ENCODE peak calls at places on chromosomes 5 and 9, in seven cellular contexts. G is cardiac muscle cell, D is ovary, T is foreskin fibroblast, Q is neural progenitor cell, L is endothelial cell of umbilical vein, K is astrocyte of the cerebellum. U is an unnamed sample.

GRCh38 chr5:62154758-62155157 is 151.2 kb upstream of the KIF2A start:
- DNase-seq in Q (no peak), D (no peak), L (no peak), K (no peak), T (no peak), G (no peak), U (no peak)

GRCh38 chr9:137811283-137811870 is 66.2 kb upstream of the CACNA1B start:
- DNase-seq in K (no peak), L (no peak), Q (no peak), D (no peak), G (no peak), T (peak), U (no peak)

GRCh38 chr5:36606437-36607113 is at the start of gene SLC1A3:
- DNase-seq in Q (peak), L (peak), K (peak), G (peak), T (peak), D (peak), U (peak)

GRCh38 chr5:55747778-55748318 is 10.0 kb downstream of the DDX4 start:
- DNase-seq in Q (no peak), L (no peak), D (no peak), K (no peak), G (no peak), T (no peak), U (no peak)

GRCh38 chr9:73143606-73144328 is 7.9 kb upstream of the ANXA1 start:
- DNase-seq in K (peak), Q (no peak), G (no peak), L (peak), D (no peak), T (peak), U (peak)

GRCh38 chr5:119070578-119070827 is 384 bp upstream of the DMXL1 start:
- DNase-seq in K (no peak), T (no peak), Q (peak), D (no peak), L (no peak), G (peak), U (no peak)

GRCh38 chr5:40619406-40619805 is 60.3 kb upstream of the PTGER4 start:
- DNase-seq in T (no peak), K (no peak), G (no peak), L (no peak), D (no peak), Q (no peak), U (no peak)

GRCh38 chr9:111525056-111525977 is at the start of gene ZNF483:
- DNase-seq in K (peak), G (peak), L (peak), Q (peak), T (peak), D (peak), U (peak)

GRCh38 chr9:80605129-80605528 is 1033.4 kb downstream of the TLE4 start:
- DNase-seq in D (no peak), Q (peak), L (peak), K (peak), G (peak), T (no peak), U (peak)
- TF ChIP-seq CTCF in D (no peak), Q (peak), L (no peak), K (peak), G (peak), T (no peak), U (peak)

DNA sequence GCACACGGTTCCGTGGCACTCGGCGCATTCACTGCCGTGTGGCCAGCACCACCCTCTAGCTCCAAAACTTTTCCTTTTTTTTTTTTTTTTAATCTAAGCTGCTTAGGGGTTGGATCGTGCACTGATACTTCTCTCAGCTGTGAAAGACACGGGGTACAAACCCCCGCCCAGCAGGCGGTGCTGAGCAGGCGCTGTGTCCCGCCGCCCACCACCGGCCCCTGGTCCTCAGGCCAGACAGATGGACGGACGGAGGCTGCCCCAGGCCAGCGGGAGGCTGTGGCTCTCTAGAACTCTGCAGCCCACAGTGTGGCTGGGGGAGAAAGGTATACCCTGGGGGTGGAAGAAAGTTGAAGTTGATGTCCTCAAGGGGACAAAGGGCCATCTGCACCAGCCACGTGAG is 6.2 kb downstream of the AGPAT2 start:
- DNase-seq in K (no peak), L (no peak), T (no peak), Q (no peak), G (no peak), D (no peak), U (no peak)
- TF ChIP-seq CTCF in K (no peak), L (no peak), T (no peak), Q (no peak), G (no peak), D (no peak), U (no peak)

GRCh38 chr5:11497651-11498050 is 406.6 kb downstream of the CTNND2 start:
- DNase-seq in G (no peak), L (no peak), D (no peak), Q (no peak), T (no peak), K (no peak), U (no peak)

GRCh38 chr5:11496127-11496719 is 408.0 kb downstream of the CTNND2 start:
- DNase-seq in L (no peak), Q (no peak), G (no peak), K (no peak), D (no peak), T (no peak), U (no peak)

GRCh38 chr5:11491658-11492057 is 412.6 kb downstream of the CTNND2 start:
- DNase-seq in T (no peak), L (no peak), K (no peak), D (no peak), G (no peak), Q (no peak), U (no peak)

DNA sequence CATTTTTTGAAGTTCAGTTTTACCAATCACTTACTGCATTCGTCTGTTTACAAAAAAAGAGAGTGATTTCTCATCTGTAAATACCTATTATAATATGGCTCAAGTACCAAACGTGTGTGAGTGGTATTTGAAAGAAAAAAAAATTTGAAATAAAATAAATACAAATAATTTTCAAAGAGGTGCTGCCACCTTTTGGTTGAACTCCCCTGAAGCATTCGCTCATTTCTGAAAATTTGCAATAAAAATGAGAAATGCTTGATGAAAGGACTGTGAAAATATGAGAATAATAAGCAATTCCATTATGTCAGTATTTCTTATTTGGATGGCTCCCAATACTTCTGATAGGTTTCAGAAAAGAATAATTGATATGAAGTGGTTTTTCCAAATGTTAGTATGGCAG is 409.9 kb downstream of the CTNND2 start:
- DNase-seq in G (no peak), Q (no peak), T (no peak), D (no peak), K (no peak), L (no peak), U (no peak)
- TF ChIP-seq CTCF in G (peak), Q (peak), T (peak), D (no peak), K (peak), L (no peak), U (peak)

DNA sequence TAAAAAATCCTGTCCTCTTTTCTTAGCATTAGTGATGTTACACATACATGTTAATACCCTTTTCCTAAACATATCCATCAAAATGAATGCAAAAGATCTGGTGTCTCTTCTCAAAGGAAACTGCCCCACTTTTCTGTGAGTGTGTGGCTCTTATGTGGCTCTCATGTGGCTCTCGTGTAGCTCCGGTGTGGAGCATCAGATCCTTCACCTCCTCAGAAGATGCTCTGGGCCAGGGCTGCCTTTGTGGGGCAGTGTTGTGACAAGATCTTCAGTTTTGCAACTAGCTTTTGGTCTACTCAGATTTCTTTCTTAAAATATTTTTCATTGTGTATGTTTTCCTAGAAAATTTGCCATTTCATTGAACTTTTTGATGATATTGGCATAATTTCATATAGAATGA is 19.3 kb downstream of the GARNL3 start:
- DNase-seq in G (no peak), L (peak), Q (peak), T (peak), D (peak), K (peak), U (peak)
- TF ChIP-seq CTCF in G (peak), L (no peak), Q (no peak), T (peak), D (no peak), K (peak), U (peak)

GRCh38 chr5:109141499-109142200 is 268.1 kb downstream of the PJA2 start:
- DNase-seq in Q (no peak), G (no peak), D (no peak), T (peak), L (no peak), K (no peak), U (no peak)
- TF ChIP-seq CTCF in Q (peak), G (no peak), D (no peak), T (no peak), L (no peak), K (peak), U (no peak)

GRCh38 chr5:159774476-159775031 is 141.7 kb upstream of the ADRA1B start:
- DNase-seq in G (no peak), T (no peak), K (no peak), Q (peak), L (no peak), D (no peak), U (no peak)

GRCh38 chr5:159775890-159776289 is 140.4 kb upstream of the ADRA1B start:
- DNase-seq in D (no peak), T (peak), G (no peak), Q (no peak), L (no peak), K (no peak), U (no peak)

GRCh38 chr5:159777049-159777448 is 139.2 kb upstream of the ADRA1B start:
- DNase-seq in G (no peak), L (no peak), T (no peak), D (no peak), K (no peak), Q (no peak), U (no peak)

GRCh38 chr5:159772698-159773061 is 143.6 kb upstream of the ADRA1B start:
- DNase-seq in L (no peak), T (no peak), G (no peak), D (no peak), K (no peak), Q (no peak), U (no peak)

GRCh38 chr5:159773062-159773924 is 143.0 kb upstream of the ADRA1B start:
- DNase-seq in Q (peak), K (peak), D (peak), L (peak), G (peak), T (peak), U (peak)
- TF ChIP-seq CTCF in Q (peak), K (peak), D (no peak), L (no peak), G (peak), T (peak), U (peak)

GRCh38 chr9:79129865-79130480 is 441.8 kb upstream of the TLE4 start:
- DNase-seq in L (peak), Q (peak), K (peak), D (peak), T (peak), G (peak), U (peak)
- TF ChIP-seq CTCF in L (peak), Q (peak), K (peak), D (peak), T (peak), G (peak), U (peak)

DNA sequence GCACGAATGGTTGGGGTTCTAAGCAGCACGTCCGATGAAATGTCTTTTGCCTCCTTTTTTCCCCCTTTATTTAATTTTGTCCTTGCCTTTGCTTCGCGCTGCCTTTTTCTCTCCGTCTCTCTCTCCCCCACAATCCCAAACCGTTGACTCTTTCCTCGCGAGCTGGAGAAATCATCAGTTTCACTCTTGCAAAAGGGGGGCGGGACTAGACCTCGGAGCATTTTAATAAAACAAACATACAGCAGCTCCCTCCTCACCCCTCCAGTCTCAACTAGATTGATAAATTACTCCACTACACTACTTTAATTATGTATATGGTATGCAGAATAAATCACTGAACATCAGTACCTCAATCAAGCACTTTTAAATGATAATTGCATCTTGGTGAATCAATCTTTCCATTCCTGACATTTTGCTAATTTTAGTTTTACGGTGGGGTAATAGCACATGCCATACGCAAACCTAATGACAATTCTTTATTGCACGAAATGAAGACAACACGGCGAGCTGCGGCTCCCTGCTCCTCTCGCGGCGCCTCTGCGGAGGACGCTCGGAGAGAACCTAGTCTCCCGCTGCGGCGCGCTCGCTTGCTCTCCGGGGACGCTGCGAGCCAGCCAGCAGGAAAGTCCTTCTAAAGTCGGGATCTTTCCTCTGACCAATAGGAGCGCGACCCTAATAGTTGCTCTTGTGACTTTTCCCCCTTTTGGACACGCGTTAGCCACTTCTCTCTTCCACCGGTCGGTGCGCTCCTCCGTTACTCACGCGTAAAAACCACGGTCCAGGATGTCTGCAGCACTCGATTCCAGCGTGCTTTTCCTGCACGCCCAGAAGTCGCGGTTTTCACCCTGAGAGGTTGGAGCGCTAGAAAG is 816 bp upstream of the MEF2C start:
- DNase-seq in D (peak), T (peak), G (peak), K (peak), Q (peak), L (peak), U (peak)
- TF ChIP-seq CTCF in D (no peak), T (no peak), G (no peak), K (peak), Q (no peak), L (no peak), U (no peak)

GRCh38 chr5:180115326-180116076 is 43.9 kb upstream of the RNF130 start:
- DNase-seq in Q (no peak), K (no peak), L (no peak), D (no peak), G (no peak), T (no peak), U (no peak)
- TF ChIP-seq CTCF in Q (no peak), K (no peak), L (no peak), D (no peak), G (no peak), T (no peak), U (no peak)

GRCh38 chr5:1747079-1747802 is 52.4 kb downstream of the MRPL36 start:
- DNase-seq in G (no peak), D (peak), L (no peak), T (no peak), K (no peak), Q (no peak), U (no peak)
- TF ChIP-seq CTCF in G (no peak), D (no peak), L (no peak), T (no peak), K (no peak), Q (no peak), U (no peak)

U was measured in RWPE1.